ENCODE peak calls at places on chromosomes 13 and 19, in seven cellular contexts. C is naive thymus-derived CD4-positive, alpha-beta T cell; P is PC-9; J is breast epithelium; B is IMR-90; V is CD4-positive, CD25-positive, alpha-beta regulatory T cell; L is tibial nerve. D is an unnamed sample.

GRCh38 chr13:43030548-43030947 is 7.2 kb downstream of the DNAJC15 start:
- DNase-seq in L (no peak), V (no peak), P (no peak), C (no peak), B (no peak), J (no peak), D (no peak)

GRCh38 chr19:34041922-34042521 is 130.3 kb upstream of the LSM14A start:
- DNase-seq in L (peak; percentile 68), J (peak; percentile 57), C (peak; percentile 57), B (peak; percentile 33), P (peak; percentile 18), V (peak; percentile 56), D (peak; percentile 50)

GRCh38 chr13:80050252-80050651 is 290.7 kb downstream of the SPRY2 start:
- DNase-seq in V (no peak), P (no peak), C (no peak), J (no peak), L (no peak), B (peak; percentile 16), D (no peak)

GRCh38 chr13:23505007-23505406 is 65.2 kb upstream of the TNFRSF19 start:
- DNase-seq in L (no peak), J (no peak), B (peak; percentile 74), C (no peak), V (no peak), P (peak; percentile 25), D (no peak)

GRCh38 chr13:51825165-51825592 is 19.8 kb downstream of the TMEM272 start:
- DNase-seq in L (no peak), J (no peak), P (no peak), C (peak; percentile 81), V (peak; percentile 88), B (no peak), D (peak; percentile 79)

GRCh38 chr13:51148952-51149573 is 38.0 kb upstream of the C13orf42 start:
- DNase-seq in V (peak; percentile 5), P (peak; percentile 10), J (no peak), C (no peak), B (peak; percentile 45), L (peak; percentile 60), D (no peak)

GRCh38 chr19:49427855-49428546 is 2.8 kb downstream of the GFY start:
- DNase-seq in L (no peak), P (peak; percentile 43), B (no peak), C (no peak), V (peak; percentile 35), J (no peak), D (peak; percentile 23)

GRCh38 chr19:40542197-40542859 is 34.3 kb upstream of the SHKBP1 start:
- DNase-seq in B (peak; percentile 60), L (no peak), J (no peak), V (no peak), C (no peak), P (no peak), D (no peak)

GRCh38 chr13:50365300-50365682 is 350.0 kb downstream of the KCNRG start:
- DNase-seq in P (no peak), C (peak; percentile 4), L (no peak), V (peak; percentile 61), J (no peak), B (no peak), D (peak; percentile 40)

GRCh38 chr19:18590273-18591272 is 2.0 kb downstream of the REX1BD start:
- DNase-seq in L (peak; percentile 51), J (no peak), B (peak; percentile 57), C (peak; percentile 43), V (no peak), P (no peak), D (peak; percentile 36)

GRCh38 chr13:96991072-96991471 is 3.2 kb downstream of the OXGR1 start:
- DNase-seq in J (no peak), B (no peak), P (no peak), V (no peak), L (no peak), C (no peak), D (no peak)

GRCh38 chr19:48856921-48857320 is 11.5 kb downstream of the PLEKHA4 start:
- DNase-seq in V (no peak), B (no peak), P (no peak), C (no peak), J (no peak), L (no peak), D (no peak)

GRCh38 chr19:1991516-1991915 is 24.0 kb downstream of the BTBD2 start:
- DNase-seq in C (no peak), V (no peak), P (no peak), L (no peak), J (no peak), B (no peak), D (peak; percentile 27)

GRCh38 chr19:1245468-1245867 is 2.9 kb upstream of the MIDN start:
- DNase-seq in V (no peak), J (no peak), B (no peak), L (no peak), P (no peak), C (no peak), D (no peak)

GRCh38 chr19:15280915-15281683 is 48.9 kb upstream of the EPHX3 start:
- DNase-seq in C (no peak), J (peak; percentile 68), L (peak; percentile 75), V (no peak), B (peak; percentile 89), P (peak; percentile 63), D (no peak)
- H3K27ac ChIP-seq in C (no peak overlapping the region), J (peak overlapping the region; percentile 71), L (peak overlapping the region; percentile 17), V (peak overlapping the region; percentile 8), B (peak overlapping the region; percentile 51), P (peak overlapping the region; percentile 87), D (no peak overlapping the region)

GRCh38 chr19:14434543-14435319 is 1.6 kb downstream of the PKN1 start:
- DNase-seq in P (peak; percentile 84), C (no peak), V (peak; percentile 28), L (no peak), B (peak; percentile 72), J (no peak), D (no peak)
- H3K27ac ChIP-seq in P (peak overlapping the region; percentile 51), C (peak overlapping the region; percentile 88), V (peak overlapping the region; percentile 74), L (peak overlapping the region; percentile 47), B (no peak overlapping the region), J (peak overlapping the region; percentile 90), D (peak overlapping the region; percentile 72)

DNA sequence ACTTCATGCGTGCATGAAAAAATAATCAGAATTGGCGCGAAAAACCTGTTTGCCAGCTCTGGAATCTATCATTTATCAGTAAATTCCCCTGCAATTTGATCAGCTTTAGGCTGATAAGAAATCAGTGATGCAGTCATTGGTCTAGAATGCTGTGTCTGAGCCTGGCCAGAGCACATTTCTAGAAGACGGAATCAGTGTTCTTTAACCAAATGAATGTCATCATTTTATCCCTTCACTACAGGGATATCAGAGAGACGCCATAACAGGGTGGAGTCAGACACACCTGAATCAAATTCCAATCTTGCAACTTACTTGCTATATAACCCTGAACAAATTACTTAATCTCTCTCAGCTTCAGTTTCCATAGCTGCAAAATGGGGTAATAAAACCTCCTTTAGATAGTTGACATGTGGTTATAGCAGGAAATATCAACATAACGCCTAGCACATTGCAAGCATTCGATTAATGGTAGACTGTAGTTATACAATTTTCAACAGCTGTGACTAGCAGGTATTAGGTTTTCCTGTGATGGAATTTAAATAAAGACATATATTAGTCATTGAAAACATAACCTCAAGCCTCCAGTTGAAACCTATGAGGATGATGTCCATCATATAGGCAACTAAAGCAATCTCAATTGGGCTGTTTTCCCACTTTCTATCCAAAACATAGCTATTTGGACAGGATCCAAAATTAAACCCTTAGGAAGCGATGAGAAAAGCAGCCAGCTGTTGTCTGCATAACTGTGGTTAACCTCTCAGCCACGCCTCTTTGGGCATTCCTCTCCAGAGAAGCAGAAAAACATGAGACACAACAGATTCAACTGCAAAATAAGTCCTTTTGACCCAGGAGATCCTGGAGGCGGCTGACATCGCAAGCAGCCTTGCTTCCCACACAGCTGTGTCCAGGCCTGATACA is 51.6 kb upstream of the UBL3 start:
- DNase-seq in V (peak; percentile 42), J (no peak), C (peak; percentile 26), L (peak; percentile 33), P (peak; percentile 63), B (peak; percentile 97), D (peak; percentile 53)
- H3K27ac ChIP-seq in V (no peak overlapping the region), J (peak overlapping the region; percentile 56), C (no peak overlapping the region), L (no peak overlapping the region), P (peak overlapping the region; percentile 60), B (no peak overlapping the region), D (peak overlapping the region; percentile 32)

DNA sequence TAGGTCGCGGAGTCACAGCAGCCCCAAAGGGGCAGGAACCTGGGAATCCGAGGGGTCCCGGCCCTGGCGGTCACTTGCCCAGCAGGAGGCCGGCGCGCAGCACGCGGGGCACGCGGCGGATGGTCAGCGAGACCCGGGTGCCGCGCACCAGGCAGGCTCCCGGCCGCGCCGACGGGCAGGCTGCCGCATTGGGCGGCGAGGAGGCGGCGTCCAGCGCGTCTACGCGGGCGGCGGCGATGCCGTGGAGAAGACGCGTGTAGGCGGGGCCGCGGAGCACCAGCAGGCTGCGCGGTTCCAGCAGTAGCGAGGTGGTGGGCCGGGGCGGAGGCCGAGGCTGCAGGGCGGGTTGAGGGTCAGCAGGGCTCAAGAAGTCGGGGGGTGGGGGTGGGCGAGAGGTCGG is 607 bp upstream of the SYNE4 start:
- DNase-seq in J (peak; percentile 69), C (peak; percentile 20), P (peak; percentile 65), V (peak; percentile 59), L (peak; percentile 42), B (peak; percentile 48), D (peak; percentile 38)
- H3K27ac ChIP-seq in J (peak overlapping the region; percentile 92), C (peak overlapping the region; percentile 38), P (no peak overlapping the region), V (no peak overlapping the region), L (peak overlapping the region; percentile 39), B (no peak overlapping the region), D (no peak overlapping the region)

GRCh38 chr13:73081256-73081915 is 22.6 kb downstream of the KLF5 start:
- DNase-seq in V (no peak), L (no peak), C (no peak), J (no peak), P (no peak), B (no peak), D (no peak)
- H3K27ac ChIP-seq in V (no peak overlapping the region), L (no peak overlapping the region), C (no peak overlapping the region), J (no peak overlapping the region), P (peak overlapping the region; percentile 17), B (no peak overlapping the region), D (no peak overlapping the region)

GRCh38 chr19:39132344-39132969 is 6.9 kb downstream of the PAK4 start:
- DNase-seq in V (no peak), L (no peak), B (no peak), J (no peak), P (no peak), C (no peak), D (no peak)
- H3K27ac ChIP-seq in V (no peak overlapping the region), L (no peak overlapping the region), B (no peak overlapping the region), J (peak overlapping the region; percentile 81), P (no peak overlapping the region), C (no peak overlapping the region), D (no peak overlapping the region)

D was measured in CD4-positive, alpha-beta memory T cell.